ENCODE peak calls at places on chromosomes 13 and 19, in ten cellular contexts. One of them, this sample, is unnamed.

GRCh38 chr13:50400035-50400726 is 384.9 kb downstream of the KCNRG start:
- DNase-seq in ascending aorta: no peak
- DNase-seq in thoracic aorta: no peak
- DNase-seq in Peyer's patch: no peak
- DNase-seq in left ventricle myocardium inferior: peak; percentile 59
- DNase-seq in heart right ventricle: peak; percentile 48
- DNase-seq in uterus: no peak
- DNase-seq in tibial nerve: no peak
- DNase-seq in endothelial cell of umbilical vein: peak; percentile 24
- DNase-seq in mammary epithelial cell: no peak
- DNase-seq in this sample: no peak

GRCh38 chr13:28611654-28612131 is 47.2 kb upstream of the POMP start:
- DNase-seq in uterus: no peak
- DNase-seq in endothelial cell of umbilical vein: peak; percentile 23
- DNase-seq in mammary epithelial cell: no peak
- DNase-seq in tibial nerve: no peak
- DNase-seq in heart right ventricle: no peak
- DNase-seq in left ventricle myocardium inferior: no peak
- DNase-seq in thoracic aorta: no peak
- DNase-seq in ascending aorta: no peak
- DNase-seq in Peyer's patch: no peak
- DNase-seq in this sample: no peak

GRCh38 chr19:45125975-45126493 is 33.1 kb downstream of the PPP1R37 start:
- DNase-seq in uterus: no peak
- DNase-seq in endothelial cell of umbilical vein: peak; percentile 52
- DNase-seq in heart right ventricle: peak; percentile 48
- DNase-seq in left ventricle myocardium inferior: peak; percentile 31
- DNase-seq in mammary epithelial cell: peak; percentile 39
- DNase-seq in ascending aorta: no peak
- DNase-seq in thoracic aorta: no peak
- DNase-seq in Peyer's patch: peak; percentile 86
- DNase-seq in tibial nerve: no peak
- DNase-seq in this sample: no peak

GRCh38 chr13:79667771-79668170 is 186.8 kb downstream of the NDFIP2 start:
- DNase-seq in mammary epithelial cell: no peak
- DNase-seq in ascending aorta: no peak
- DNase-seq in left ventricle myocardium inferior: no peak
- DNase-seq in Peyer's patch: no peak
- DNase-seq in tibial nerve: no peak
- DNase-seq in heart right ventricle: no peak
- DNase-seq in thoracic aorta: no peak
- DNase-seq in endothelial cell of umbilical vein: no peak
- DNase-seq in uterus: no peak
- DNase-seq in this sample: no peak

GRCh38 chr19:47075941-47076340 is 27.5 kb upstream of the TMEM160 start:
- DNase-seq in Peyer's patch: no peak
- DNase-seq in endothelial cell of umbilical vein: no peak
- DNase-seq in ascending aorta: no peak
- DNase-seq in uterus: no peak
- DNase-seq in left ventricle myocardium inferior: no peak
- DNase-seq in mammary epithelial cell: no peak
- DNase-seq in tibial nerve: no peak
- DNase-seq in heart right ventricle: no peak
- DNase-seq in thoracic aorta: no peak
- DNase-seq in this sample: no peak

GRCh38 chr13:97254809-97255208 is 32.7 kb downstream of the MBNL2 start:
- DNase-seq in tibial nerve: no peak
- DNase-seq in Peyer's patch: no peak
- DNase-seq in heart right ventricle: no peak
- DNase-seq in thoracic aorta: no peak
- DNase-seq in left ventricle myocardium inferior: no peak
- DNase-seq in endothelial cell of umbilical vein: no peak
- DNase-seq in mammary epithelial cell: peak; percentile 88
- DNase-seq in ascending aorta: no peak
- DNase-seq in uterus: no peak
- DNase-seq in this sample: no peak

GRCh38 chr13:86559915-86560314 is 760.7 kb upstream of the SLITRK6 start:
- DNase-seq in mammary epithelial cell: no peak
- DNase-seq in tibial nerve: no peak
- DNase-seq in thoracic aorta: no peak
- DNase-seq in Peyer's patch: no peak
- DNase-seq in heart right ventricle: no peak
- DNase-seq in left ventricle myocardium inferior: no peak
- DNase-seq in uterus: no peak
- DNase-seq in endothelial cell of umbilical vein: no peak
- DNase-seq in ascending aorta: no peak
- DNase-seq in this sample: no peak

GRCh38 chr13:52459668-52460067 is 4.4 kb downstream of the CKAP2 start:
- DNase-seq in endothelial cell of umbilical vein: peak; percentile 47
- DNase-seq in uterus: no peak
- DNase-seq in thoracic aorta: no peak
- DNase-seq in heart right ventricle: no peak
- DNase-seq in left ventricle myocardium inferior: no peak
- DNase-seq in mammary epithelial cell: peak; percentile 66
- DNase-seq in tibial nerve: no peak
- DNase-seq in Peyer's patch: no peak
- DNase-seq in ascending aorta: no peak
- DNase-seq in this sample: no peak

GRCh38 chr19:12783226-12783848 is 7.9 kb upstream of the JUNB start:
- DNase-seq in Peyer's patch: no peak
- DNase-seq in tibial nerve: no peak
- DNase-seq in uterus: peak; percentile 28
- DNase-seq in mammary epithelial cell: no peak
- DNase-seq in left ventricle myocardium inferior: no peak
- DNase-seq in endothelial cell of umbilical vein: no peak
- DNase-seq in thoracic aorta: no peak
- DNase-seq in heart right ventricle: peak; percentile 20
- DNase-seq in ascending aorta: no peak
- DNase-seq in this sample: no peak

GRCh38 chr19:3304871-3305423 is 61.4 kb upstream of the NFIC start:
- DNase-seq in Peyer's patch: peak; percentile 82
- DNase-seq in endothelial cell of umbilical vein: peak; percentile 71
- DNase-seq in heart right ventricle: peak; percentile 72
- DNase-seq in ascending aorta: no peak
- DNase-seq in uterus: peak; percentile 66
- DNase-seq in left ventricle myocardium inferior: peak; percentile 63
- DNase-seq in tibial nerve: peak; percentile 63
- DNase-seq in thoracic aorta: no peak
- DNase-seq in mammary epithelial cell: peak; percentile 41
- DNase-seq in this sample: peak; percentile 91

GRCh38 chr13:30696278-30697176 is 38.8 kb upstream of the ALOX5AP start:
- DNase-seq in left ventricle myocardium inferior: peak; percentile 45
- DNase-seq in heart right ventricle: no peak
- DNase-seq in Peyer's patch: no peak
- DNase-seq in ascending aorta: no peak
- DNase-seq in endothelial cell of umbilical vein: no peak
- DNase-seq in thoracic aorta: no peak
- DNase-seq in tibial nerve: no peak
- DNase-seq in mammary epithelial cell: no peak
- DNase-seq in uterus: no peak
- DNase-seq in this sample: no peak

GRCh38 chr19:49340069-49340864 is 5.1 kb downstream of the CD37 start:
- DNase-seq in ascending aorta: no peak
- DNase-seq in uterus: peak; percentile 70
- DNase-seq in thoracic aorta: peak; percentile 36
- DNase-seq in endothelial cell of umbilical vein: peak; percentile 56
- DNase-seq in left ventricle myocardium inferior: peak; percentile 72
- DNase-seq in heart right ventricle: peak; percentile 81
- DNase-seq in Peyer's patch: peak; percentile 72
- DNase-seq in mammary epithelial cell: no peak
- DNase-seq in tibial nerve: peak; percentile 51
- DNase-seq in this sample: peak; percentile 95

GRCh38 chr13:110644892-110645521 is 29.7 kb downstream of the NAXD start:
- DNase-seq in heart right ventricle: peak; percentile 57
- DNase-seq in tibial nerve: no peak
- DNase-seq in mammary epithelial cell: peak; percentile 44
- DNase-seq in left ventricle myocardium inferior: peak; percentile 65
- DNase-seq in endothelial cell of umbilical vein: peak; percentile 50
- DNase-seq in uterus: no peak
- DNase-seq in ascending aorta: peak; percentile 27
- DNase-seq in thoracic aorta: no peak
- DNase-seq in Peyer's patch: peak; percentile 75
- DNase-seq in this sample: peak; percentile 56

GRCh38 chr13:23087884-23088283 is 92.9 kb upstream of the SGCG start:
- DNase-seq in tibial nerve: peak; percentile 7
- DNase-seq in endothelial cell of umbilical vein: no peak
- DNase-seq in left ventricle myocardium inferior: no peak
- DNase-seq in uterus: no peak
- DNase-seq in thoracic aorta: no peak
- DNase-seq in heart right ventricle: no peak
- DNase-seq in Peyer's patch: no peak
- DNase-seq in mammary epithelial cell: no peak
- DNase-seq in ascending aorta: no peak
- DNase-seq in this sample: no peak

GRCh38 chr13:44692173-44692713 is 116.1 kb upstream of the TSC22D1 start:
- DNase-seq in Peyer's patch: no peak
- DNase-seq in heart right ventricle: no peak
- DNase-seq in uterus: no peak
- DNase-seq in thoracic aorta: no peak
- DNase-seq in ascending aorta: no peak
- DNase-seq in endothelial cell of umbilical vein: no peak
- DNase-seq in left ventricle myocardium inferior: no peak
- DNase-seq in tibial nerve: no peak
- DNase-seq in mammary epithelial cell: peak; percentile 52
- DNase-seq in this sample: no peak

GRCh38 chr19:308471-309205 is 17.4 kb upstream of the PLPP2 start:
- DNase-seq in tibial nerve: no peak
- DNase-seq in uterus: peak; percentile 13
- DNase-seq in mammary epithelial cell: no peak
- DNase-seq in ascending aorta: no peak
- DNase-seq in endothelial cell of umbilical vein: no peak
- DNase-seq in heart right ventricle: no peak
- DNase-seq in thoracic aorta: no peak
- DNase-seq in left ventricle myocardium inferior: no peak
- DNase-seq in Peyer's patch: no peak
- DNase-seq in this sample: no peak

GRCh38 chr19:3012522-3013260 is 16.4 kb downstream of the TLE2 start:
- DNase-seq in ascending aorta: no peak
- DNase-seq in Peyer's patch: no peak
- DNase-seq in tibial nerve: no peak
- DNase-seq in thoracic aorta: no peak
- DNase-seq in left ventricle myocardium inferior: no peak
- DNase-seq in mammary epithelial cell: no peak
- DNase-seq in uterus: no peak
- DNase-seq in endothelial cell of umbilical vein: no peak
- DNase-seq in heart right ventricle: no peak
- DNase-seq in this sample: no peak

GRCh38 chr13:30153871-30154426 is 153.4 kb downstream of the KATNAL1 start:
- DNase-seq in mammary epithelial cell: no peak
- DNase-seq in thoracic aorta: no peak
- DNase-seq in uterus: no peak
- DNase-seq in heart right ventricle: no peak
- DNase-seq in Peyer's patch: peak; percentile 37
- DNase-seq in tibial nerve: no peak
- DNase-seq in ascending aorta: no peak
- DNase-seq in endothelial cell of umbilical vein: no peak
- DNase-seq in left ventricle myocardium inferior: no peak
- DNase-seq in this sample: no peak

GRCh38 chr19:49442354-49442753 is 1.0 kb upstream of the SLC17A7 start:
- DNase-seq in left ventricle myocardium inferior: peak; percentile 45
- DNase-seq in tibial nerve: peak; percentile 79
- DNase-seq in heart right ventricle: peak; percentile 52
- DNase-seq in mammary epithelial cell: no peak
- DNase-seq in Peyer's patch: no peak
- DNase-seq in uterus: peak; percentile 65
- DNase-seq in thoracic aorta: no peak
- DNase-seq in ascending aorta: no peak
- DNase-seq in endothelial cell of umbilical vein: no peak
- DNase-seq in this sample: peak; percentile 60

GRCh38 chr19:7266832-7267231 is 27.4 kb downstream of the INSR start:
- DNase-seq in ascending aorta: no peak
- DNase-seq in mammary epithelial cell: no peak
- DNase-seq in thoracic aorta: no peak
- DNase-seq in uterus: no peak
- DNase-seq in heart right ventricle: no peak
- DNase-seq in tibial nerve: no peak
- DNase-seq in Peyer's patch: no peak
- DNase-seq in left ventricle myocardium inferior: no peak
- DNase-seq in endothelial cell of umbilical vein: no peak
- DNase-seq in this sample: no peak
- H3K4me1 ChIP-seq in ascending aorta: no peaks in the 10 kb centered on the region
- H3K4me1 ChIP-seq in mammary epithelial cell: no peaks in the 10 kb centered on the region
- H3K4me1 ChIP-seq in thoracic aorta: peaks cover 5% of the 10 kb centered on the region
- H3K4me1 ChIP-seq in uterus: no peaks in the 10 kb centered on the region
- H3K4me1 ChIP-seq in heart right ventricle: peaks cover 15% of the 10 kb centered on the region
- H3K4me1 ChIP-seq in tibial nerve: peaks cover 9% of the 10 kb centered on the region
- H3K4me1 ChIP-seq in Peyer's patch: no peaks in the 10 kb centered on the region
- H3K4me1 ChIP-seq in left ventricle myocardium inferior: peaks cover 52% of the 10 kb centered on the region
- H3K4me1 ChIP-seq in endothelial cell of umbilical vein: no peaks in the 10 kb centered on the region
- H3K4me1 ChIP-seq in this sample: peaks cover 15% of the 10 kb centered on the region

DNA sequence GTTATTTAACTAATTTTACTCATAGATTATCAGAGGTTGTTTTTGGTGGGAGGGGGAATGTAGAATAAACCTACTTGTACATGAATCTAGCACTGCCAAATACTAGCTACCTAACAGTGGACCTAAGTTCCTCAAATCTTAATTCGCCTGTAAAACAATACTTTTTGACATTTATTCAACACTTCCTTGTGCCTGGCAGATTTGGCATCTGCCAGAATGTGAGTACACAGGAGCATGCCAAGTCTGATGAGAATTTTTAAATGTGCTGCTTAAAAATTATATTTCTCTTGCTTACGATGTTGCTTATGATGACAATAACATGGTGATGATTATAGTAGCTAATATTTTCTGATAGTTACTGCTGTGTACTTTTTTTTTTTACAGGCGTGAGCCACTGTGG is 240.2 kb upstream of the STARD13 start:
- DNase-seq in endothelial cell of umbilical vein: peak; percentile 41
- DNase-seq in mammary epithelial cell: no peak
- DNase-seq in tibial nerve: no peak
- DNase-seq in ascending aorta: no peak
- DNase-seq in uterus: no peak
- DNase-seq in heart right ventricle: no peak
- DNase-seq in thoracic aorta: no peak
- DNase-seq in left ventricle myocardium inferior: no peak
- DNase-seq in Peyer's patch: no peak
- DNase-seq in this sample: no peak
- H3K27ac ChIP-seq in endothelial cell of umbilical vein: no peak overlapping the region
- H3K27ac ChIP-seq in mammary epithelial cell: no peak overlapping the region
- H3K27ac ChIP-seq in tibial nerve: no peak overlapping the region
- H3K27ac ChIP-seq in ascending aorta: peak overlapping the region; percentile 33
- H3K27ac ChIP-seq in uterus: no peak overlapping the region
- H3K27ac ChIP-seq in heart right ventricle: no peak overlapping the region
- H3K27ac ChIP-seq in thoracic aorta: peak overlapping the region; percentile 47
- H3K27ac ChIP-seq in left ventricle myocardium inferior: no peak overlapping the region
- H3K27ac ChIP-seq in Peyer's patch: no peak overlapping the region
- H3K27ac ChIP-seq in this sample: peak overlapping the region; percentile 38

GRCh38 chr13:32247887-32248286 is 67.3 kb downstream of the ZAR1L start:
- DNase-seq in Peyer's patch: no peak
- DNase-seq in thoracic aorta: no peak
- DNase-seq in left ventricle myocardium inferior: no peak
- DNase-seq in tibial nerve: no peak
- DNase-seq in uterus: no peak
- DNase-seq in endothelial cell of umbilical vein: no peak
- DNase-seq in heart right ventricle: no peak
- DNase-seq in ascending aorta: no peak
- DNase-seq in mammary epithelial cell: no peak
- DNase-seq in this sample: no peak
- H3K36me3 ChIP-seq in Peyer's patch: no peaks in the 10 kb centered on the region
- H3K36me3 ChIP-seq in thoracic aorta: no peaks in the 10 kb centered on the region
- H3K36me3 ChIP-seq in left ventricle myocardium inferior: peaks cover 67% of the 10 kb centered on the region
- H3K36me3 ChIP-seq in tibial nerve: no peaks in the 10 kb centered on the region
- H3K36me3 ChIP-seq in uterus: no peaks in the 10 kb centered on the region
- H3K36me3 ChIP-seq in endothelial cell of umbilical vein: no peaks in the 10 kb centered on the region
- H3K36me3 ChIP-seq in heart right ventricle: peaks cover 73% of the 10 kb centered on the region
- H3K36me3 ChIP-seq in ascending aorta: peaks cover 10% of the 10 kb centered on the region
- H3K36me3 ChIP-seq in mammary epithelial cell: no peaks in the 10 kb centered on the region
- H3K36me3 ChIP-seq in this sample: peaks cover 3% of the 10 kb centered on the region

GRCh38 chr13:113742445-113743120 is 16.4 kb upstream of the TMEM255B start:
- DNase-seq in tibial nerve: no peak
- DNase-seq in heart right ventricle: no peak
- DNase-seq in ascending aorta: no peak
- DNase-seq in left ventricle myocardium inferior: no peak
- DNase-seq in Peyer's patch: peak; percentile 35
- DNase-seq in mammary epithelial cell: no peak
- DNase-seq in thoracic aorta: no peak
- DNase-seq in uterus: no peak
- DNase-seq in endothelial cell of umbilical vein: no peak
- DNase-seq in this sample: peak; percentile 58
- H3K4me1 ChIP-seq in tibial nerve: no peaks in the 10 kb centered on the region
- H3K4me1 ChIP-seq in heart right ventricle: no peaks in the 10 kb centered on the region
- H3K4me1 ChIP-seq in ascending aorta: no peaks in the 10 kb centered on the region
- H3K4me1 ChIP-seq in left ventricle myocardium inferior: peaks cover 6% of the 10 kb centered on the region
- H3K4me1 ChIP-seq in Peyer's patch: peaks cover 15% of the 10 kb centered on the region
- H3K4me1 ChIP-seq in mammary epithelial cell: peaks cover 12% of the 10 kb centered on the region
- H3K4me1 ChIP-seq in thoracic aorta: no peaks in the 10 kb centered on the region
- H3K4me1 ChIP-seq in uterus: no peaks in the 10 kb centered on the region
- H3K4me1 ChIP-seq in endothelial cell of umbilical vein: no peaks in the 10 kb centered on the region
- H3K4me1 ChIP-seq in this sample: no peaks in the 10 kb centered on the region

This sample was measured in pancreas.